ENCODE peak calls at places on chromosome 1, in four cellular contexts. One of them, this sample, is unnamed.

GRCh38 chr1:70382682-70383081 is 28.2 kb upstream of the ANKRD13C start:
- DNase-seq in left ventricle myocardium superior: no peak
- DNase-seq in EL: no peak
- DNase-seq in mesenchymal stem cell: no peak
- DNase-seq in this sample: no peak

GRCh38 chr1:6271554-6271953 is 10.7 kb upstream of the GPR153 start:
- DNase-seq in left ventricle myocardium superior: no peak
- DNase-seq in EL: peak
- DNase-seq in mesenchymal stem cell: peak
- DNase-seq in this sample: no peak

GRCh38 chr1:41713557-41714327 is 205.0 kb downstream of the HIVEP3 start:
- DNase-seq in mesenchymal stem cell: peak
- DNase-seq in EL: peak
- DNase-seq in left ventricle myocardium superior: no peak
- DNase-seq in this sample: peak

GRCh38 chr1:155205969-155206593 is 1.6 kb downstream of the THBS3 start:
- DNase-seq in mesenchymal stem cell: no peak
- DNase-seq in left ventricle myocardium superior: no peak
- DNase-seq in EL: no peak
- DNase-seq in this sample: no peak

GRCh38 chr1:78095618-78096416 is 50.1 kb downstream of the GIPC2 start:
- DNase-seq in EL: peak
- DNase-seq in left ventricle myocardium superior: no peak
- DNase-seq in mesenchymal stem cell: peak
- DNase-seq in this sample: peak

GRCh38 chr1:21254335-21254951 is 35.8 kb downstream of the ECE1 start:
- DNase-seq in left ventricle myocardium superior: peak
- DNase-seq in mesenchymal stem cell: no peak
- DNase-seq in EL: no peak
- DNase-seq in this sample: no peak

GRCh38 chr1:90502194-90502593 is 214.9 kb downstream of the BARHL2 start:
- DNase-seq in left ventricle myocardium superior: no peak
- DNase-seq in mesenchymal stem cell: no peak
- DNase-seq in EL: no peak
- DNase-seq in this sample: no peak

GRCh38 chr1:237279629-237280028 is 237.6 kb downstream of the RYR2 start:
- DNase-seq in mesenchymal stem cell: no peak
- DNase-seq in EL: no peak
- DNase-seq in left ventricle myocardium superior: no peak
- DNase-seq in this sample: no peak

GRCh38 chr1:236523704-236524141 is at the start of gene LGALS8:
- DNase-seq in EL: peak
- DNase-seq in mesenchymal stem cell: peak
- DNase-seq in left ventricle myocardium superior: peak
- DNase-seq in this sample: no peak

GRCh38 chr1:27632387-27633297 is 2.3 kb downstream of the FGR start:
- DNase-seq in EL: no peak
- DNase-seq in left ventricle myocardium superior: no peak
- DNase-seq in mesenchymal stem cell: no peak
- DNase-seq in this sample: no peak

GRCh38 chr1:210214573-210215409 is 17.8 kb upstream of the SERTAD4 start:
- DNase-seq in EL: peak
- DNase-seq in left ventricle myocardium superior: no peak
- DNase-seq in mesenchymal stem cell: no peak
- DNase-seq in this sample: no peak

GRCh38 chr1:18908911-18909771 is 6.8 kb upstream of the ALDH4A1 start:
- DNase-seq in mesenchymal stem cell: no peak
- DNase-seq in EL: no peak
- DNase-seq in left ventricle myocardium superior: no peak
- DNase-seq in this sample: no peak

GRCh38 chr1:12480748-12481362 is 137.2 kb downstream of the DHRS3 start:
- DNase-seq in left ventricle myocardium superior: no peak
- DNase-seq in EL: peak
- DNase-seq in mesenchymal stem cell: peak
- DNase-seq in this sample: peak